ENCODE peak calls at places on chromosomes 3 and 15, in five cellular contexts. C, A, T, G and H are unnamed samples.

GRCh38 chr3:14636496-14637087 is 15.0 kb upstream of the CCDC174 start:
- DNase-seq in T (no peak), A (no peak), C (no peak), G (no peak), H (no peak)

GRCh38 chr3:87627316-87627715 is 350.9 kb upstream of the POU1F1 start:
- DNase-seq in A (no peak), C (no peak), G (no peak), T (no peak), H (no peak)

GRCh38 chr3:49158108-49158709 is 7.9 kb downstream of the CCDC71 start:
- DNase-seq in A (peak), C (peak), T (peak), G (peak), H (peak)

GRCh38 chr15:59997070-59997701 is 6.9 kb upstream of the FOXB1 start:
- DNase-seq in T (peak), C (no peak), G (peak), A (no peak), H (no peak)

GRCh38 chr15:66883322-66883911 is 181.4 kb downstream of the SMAD6 start:
- DNase-seq in A (no peak), G (peak), T (peak), C (peak), H (peak)

GRCh38 chr3:139457066-139457465 is 19.2 kb downstream of the RBP2 start:
- DNase-seq in G (no peak), A (no peak), T (no peak), C (no peak), H (no peak)

GRCh38 chr15:100898661-100899462 is 19.2 kb downstream of the ALDH1A3 start:
- DNase-seq in G (no peak), C (no peak), A (no peak), T (no peak), H (no peak)

GRCh38 chr15:45377630-45378148 is 655 bp downstream of the GATM start:
- DNase-seq in A (no peak), T (peak), G (no peak), C (no peak), H (no peak)

GRCh38 chr3:61997112-61997511 is 376.2 kb downstream of the FEZF2 start:
- DNase-seq in C (no peak), G (no peak), A (no peak), T (no peak), H (no peak)

GRCh38 chr15:98626153-98626552 is 22.2 kb upstream of the IGF1R start:
- DNase-seq in A (no peak), G (no peak), C (no peak), T (peak), H (no peak)

GRCh38 chr3:44468572-44469520 is 8.6 kb downstream of the ZNF445 start:
- DNase-seq in G (peak), T (peak), A (no peak), C (no peak), H (peak)

GRCh38 chr3:194691481-194692281 is 6.0 kb downstream of the FAM43A start:
- DNase-seq in G (no peak), C (no peak), A (peak), T (no peak), H (no peak)

GRCh38 chr15:51405646-51406194 is 64.3 kb downstream of the GLDN start:
- DNase-seq in G (no peak), A (no peak), C (no peak), T (peak), H (no peak)

GRCh38 chr3:24495334-24495994 is 814 bp upstream of the THRB start:
- DNase-seq in A (no peak), C (peak), T (no peak), G (peak), H (peak)

GRCh38 chr3:10655131-10655530 is 149.7 kb upstream of the ATP2B2 start:
- DNase-seq in T (no peak), G (no peak), C (no peak), A (no peak), H (no peak)

GRCh38 chr3:31159331-31160039 is 265.0 kb upstream of the GADL1 start:
- DNase-seq in C (no peak), T (no peak), A (no peak), G (no peak), H (no peak)

GRCh38 chr3:136343873-136344281 is 93.7 kb downstream of the PCCB start:
- DNase-seq in A (no peak), T (no peak), C (peak), G (peak), H (no peak)

GRCh38 chr3:100852882-100853281 is 140.3 kb downstream of the ABI3BP start:
- DNase-seq in G (no peak), T (no peak), C (no peak), A (no peak), H (no peak)

GRCh38 chr3:43490640-43491185 is 131.1 kb downstream of the ANO10 start:
- DNase-seq in T (no peak), C (no peak), A (no peak), G (no peak), H (no peak)

GRCh38 chr3:43727930-43728329 is 37.2 kb downstream of the ABHD5 start:
- DNase-seq in C (no peak), T (no peak), G (no peak), A (no peak), H (no peak)

GRCh38 chr3:171940250-171940649 is 97.1 kb downstream of the TMEM212 start:
- DNase-seq in A (no peak), T (no peak), C (no peak), G (no peak), H (no peak)

GRCh38 chr15:32838820-32839219 is 121.0 kb downstream of the GREM1 start:
- DNase-seq in G (no peak), T (no peak), A (no peak), C (peak), H (no peak)

GRCh38 chr3:94185753-94186152 is 122.9 kb downstream of the NSUN3 start:
- DNase-seq in G (no peak), T (no peak), A (no peak), C (no peak), H (no peak)

GRCh38 chr3:178325330-178325729 is 210.9 kb upstream of the KCNMB2 start:
- DNase-seq in G (no peak), A (no peak), C (no peak), T (no peak), H (no peak)

GRCh38 chr15:68235022-68235421 is 5.5 kb upstream of the CLN6 start:
- DNase-seq in T (peak), A (no peak), C (no peak), G (no peak), H (no peak)

GRCh38 chr15:50740955-50741354 is 24.6 kb downstream of the SPPL2A start:
- DNase-seq in C (no peak), T (no peak), G (no peak), A (no peak), H (no peak)

GRCh38 chr3:127387119-127387518 is 99.3 kb upstream of the PRR20G start:
- DNase-seq in T (no peak), A (no peak), C (no peak), G (no peak), H (no peak)
- TF ChIP-seq ZNF274 in T (no peak), A (no peak), C (no peak), G (no peak), H (no peak)

DNA sequence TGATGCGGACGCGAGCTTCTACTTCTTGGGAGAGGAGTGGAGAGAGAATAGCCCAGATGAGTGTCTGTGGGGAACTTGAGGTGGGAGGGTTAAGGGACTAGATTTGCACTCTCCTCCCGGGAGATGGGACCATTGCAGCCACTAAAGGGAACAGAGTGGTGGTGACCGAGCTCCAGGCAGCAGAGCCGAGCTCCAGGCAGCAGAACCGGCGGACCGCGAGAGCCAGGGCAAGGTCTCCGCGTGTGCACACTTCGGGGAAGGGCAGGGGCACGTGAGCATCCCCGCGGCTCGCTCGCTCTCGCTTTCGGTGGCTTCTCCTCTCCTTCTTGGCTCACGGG is 1.1 kb downstream of the IGDCC3 start:
- DNase-seq in G (no peak), C (no peak), A (no peak), T (no peak), H (no peak)
- TF ChIP-seq ATF3 in G (no peak), C (no peak), A (no peak), T (no peak), H (no peak)

GRCh38 chr3:40143283-40144090 is 166.0 kb upstream of the EIF1B start:
- DNase-seq in G (no peak), C (no peak), A (no peak), T (no peak), H (no peak)

DNA sequence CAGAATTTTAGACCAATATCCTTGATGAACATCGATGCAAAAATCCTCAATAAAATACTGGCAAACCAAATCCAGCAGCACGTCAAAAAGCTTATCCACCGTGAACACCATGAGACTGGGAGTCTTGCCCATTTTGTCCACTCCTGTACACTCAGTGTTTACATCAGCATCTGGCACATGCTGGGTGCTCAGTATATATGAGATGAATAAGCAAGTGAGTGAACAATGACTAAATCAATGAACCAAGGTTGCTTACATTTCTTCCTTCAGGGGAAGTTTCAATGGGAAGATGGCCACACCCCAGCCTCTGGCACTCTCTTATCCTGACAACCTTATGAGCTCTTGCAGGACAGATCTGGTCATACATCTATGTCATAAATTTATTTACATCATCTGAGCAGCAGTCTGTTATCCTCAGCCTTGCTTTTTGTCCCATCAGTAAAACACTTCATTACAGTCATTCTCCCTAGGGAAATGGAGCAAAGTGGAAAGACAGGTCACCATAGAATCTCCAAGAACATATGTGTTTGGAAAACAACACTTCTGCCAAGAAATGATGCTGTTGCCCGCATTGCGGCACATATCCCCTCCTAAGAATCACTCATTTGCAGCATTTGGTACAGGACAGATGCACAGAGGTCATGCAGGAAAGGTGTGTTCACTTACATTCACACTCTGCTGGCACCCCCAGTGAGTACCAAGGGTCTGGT is 171.8 kb upstream of the EIF1B start:
- DNase-seq in T (no peak), G (no peak), C (no peak), A (no peak), H (no peak)
- H3K9ac ChIP-seq in T (no peak), G (no peak), C (no peak), A (no peak), H (no peak)

GRCh38 chr3:159884661-159885402 is 103.8 kb upstream of the IL12A start:
- DNase-seq in G (peak), C (peak), A (no peak), T (no peak), H (no peak)
- TF ChIP-seq ZNF274 in G (no peak), C (no peak), A (no peak), T (no peak), H (no peak)

GRCh38 chr15:70956196-70956595 is 63.6 kb downstream of the LRRC49 start:
- DNase-seq in A (no peak), G (no peak), T (no peak), C (no peak), H (no peak)

GRCh38 chr15:70954176-70954575 is 61.5 kb downstream of the LRRC49 start:
- DNase-seq in T (no peak), A (no peak), G (no peak), C (no peak), H (no peak)

GRCh38 chr15:70956596-70956995 is 64.0 kb downstream of the LRRC49 start:
- DNase-seq in G (no peak), C (no peak), T (no peak), A (no peak), H (no peak)

GRCh38 chr15:70955151-70955550 is 62.5 kb downstream of the LRRC49 start:
- DNase-seq in C (no peak), T (no peak), A (no peak), G (no peak), H (no peak)

DNA sequence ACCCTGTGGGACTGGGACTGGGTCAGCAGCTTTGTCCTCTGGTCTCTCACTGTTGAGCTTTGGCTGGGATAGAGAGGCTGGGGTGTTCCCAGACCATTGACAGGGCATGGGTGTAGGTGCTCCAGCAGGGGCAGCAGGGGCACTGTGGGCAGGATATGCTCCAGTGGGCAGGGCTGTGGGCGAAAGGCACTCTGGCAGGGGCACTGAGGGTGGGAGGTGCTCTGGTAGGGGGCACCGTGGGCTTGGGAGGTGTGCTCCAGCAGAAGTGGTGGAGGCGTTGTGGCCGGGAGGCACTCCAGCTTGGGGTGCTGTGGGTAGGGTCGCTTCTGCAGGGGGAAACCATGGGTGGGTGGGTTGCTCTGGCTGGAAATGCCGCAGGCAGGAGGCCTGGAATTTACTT is 62.1 kb downstream of the LRRC49 start:
- DNase-seq in T (no peak), C (no peak), A (no peak), G (no peak), H (no peak)
- TF ChIP-seq ATF3 in T (no peak), C (no peak), A (no peak), G (no peak), H (no peak)

GRCh38 chr3:99504258-99504657 is 134.1 kb upstream of the COL8A1 start:
- DNase-seq in G (no peak), T (no peak), C (peak), A (no peak), H (no peak)

GRCh38 chr3:99505200-99505599 is 133.2 kb upstream of the COL8A1 start:
- DNase-seq in G (no peak), A (no peak), C (no peak), T (no peak), H (no peak)

GRCh38 chr3:99502871-99503270 is 135.5 kb upstream of the COL8A1 start:
- DNase-seq in C (no peak), T (no peak), A (no peak), G (no peak), H (no peak)

GRCh38 chr3:99505646-99506269 is 132.6 kb upstream of the COL8A1 start:
- DNase-seq in T (no peak), A (peak), C (no peak), G (no peak), H (no peak)

DNA sequence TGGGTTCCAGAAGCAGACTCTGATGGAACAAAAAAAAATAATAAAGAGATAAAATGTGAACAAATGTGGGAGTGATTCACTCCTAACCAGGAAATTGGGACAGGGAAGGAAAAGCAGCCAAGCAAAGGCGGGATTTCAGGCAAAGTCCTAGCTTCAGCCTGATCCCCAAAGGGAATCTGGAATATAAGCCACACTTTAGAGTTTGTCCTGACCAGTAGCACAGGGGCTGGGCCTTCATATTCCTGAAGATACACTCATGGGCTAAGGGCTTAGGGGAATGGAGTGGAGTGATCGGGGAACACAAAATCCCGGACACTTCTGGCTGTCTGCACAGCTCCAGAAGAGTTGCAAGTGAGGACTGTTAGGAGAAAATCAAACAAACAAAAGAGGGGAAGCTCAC is 135.0 kb upstream of the COL8A1 start:
- DNase-seq in A (no peak), T (no peak), C (no peak), G (no peak), H (no peak)
- H3K9ac ChIP-seq in A (no peak), T (no peak), C (no peak), G (no peak), H (no peak)

DNA sequence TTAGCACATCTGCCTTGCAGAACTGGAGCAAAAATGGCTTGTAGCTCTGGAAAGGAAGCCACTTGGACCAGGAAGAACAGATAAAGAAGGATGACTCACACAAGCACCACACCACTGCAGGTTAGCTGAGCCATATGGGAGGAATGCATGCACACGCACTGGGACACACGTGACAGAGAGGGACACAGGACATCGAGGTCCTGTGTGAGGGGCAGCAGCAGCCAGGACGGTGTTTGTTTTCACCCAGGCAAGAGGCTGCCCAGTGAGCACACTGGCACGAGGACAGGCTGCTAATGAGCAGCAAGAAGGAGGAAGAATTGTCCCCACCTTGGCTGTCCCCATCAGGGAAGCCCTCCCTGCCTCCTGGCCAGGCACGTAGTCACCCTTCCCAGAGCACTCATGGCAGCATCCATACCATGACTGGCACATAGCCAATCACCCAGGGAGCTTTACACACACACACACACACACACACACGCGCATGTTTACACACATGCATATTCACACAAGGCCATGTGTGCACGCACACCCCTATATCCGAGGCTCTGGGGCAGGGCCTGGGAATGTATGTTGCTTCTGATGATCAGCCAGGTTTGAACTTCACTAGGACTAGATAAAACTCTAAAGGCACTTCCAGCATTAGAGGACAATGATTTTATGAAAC is 24.0 kb upstream of the SPTBN5 start:
- DNase-seq in C (no peak), T (no peak), G (peak), A (no peak), H (peak)
- TF ChIP-seq ZNF274 in C (no peak), T (no peak), G (no peak), A (no peak), H (no peak)

DNA sequence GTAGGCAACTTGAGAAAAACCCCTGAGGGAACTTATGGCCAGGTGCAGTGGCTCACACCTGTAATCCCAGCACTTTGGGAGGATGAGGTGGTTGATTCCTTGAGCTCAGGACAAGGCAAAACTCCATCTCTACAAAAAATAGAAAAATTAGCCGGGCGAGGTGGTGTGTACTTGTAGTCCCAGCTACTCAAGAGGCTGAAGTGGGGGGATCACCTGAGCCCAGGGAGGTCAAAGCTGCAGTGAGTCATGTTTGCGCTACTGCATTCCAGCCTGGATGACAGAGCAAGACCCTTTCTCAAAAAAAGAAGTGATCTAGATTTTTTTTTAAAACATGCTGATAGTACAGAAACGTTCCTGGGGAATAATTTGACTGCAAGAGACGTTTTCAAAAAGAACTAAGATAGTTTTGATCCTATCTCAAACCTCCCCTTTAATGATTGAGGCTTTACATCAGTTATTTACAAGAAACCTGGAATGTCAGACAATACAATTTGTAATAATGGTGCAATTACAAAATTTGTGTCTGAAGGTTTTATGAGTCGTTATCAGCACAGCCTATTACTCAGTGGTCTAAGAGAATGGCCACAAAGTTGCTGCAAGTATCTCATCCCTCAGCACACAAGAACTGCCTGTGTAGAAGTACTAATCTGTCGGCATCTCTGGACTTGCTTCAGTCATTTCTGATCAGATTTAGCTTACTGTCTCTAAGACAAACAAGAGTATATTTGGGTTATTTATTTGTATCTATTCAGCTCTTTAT is 32.2 kb upstream of the KLHL25 start:
- DNase-seq in T (no peak), C (no peak), A (no peak), G (no peak), H (no peak)
- TF ChIP-seq ATF3 in T (no peak), C (no peak), A (no peak), G (no peak), H (no peak)

GRCh38 chr3:40972350-40972749 is 227.0 kb upstream of the CTNNB1 start:
- DNase-seq in C (no peak), G (no peak), A (no peak), T (no peak), H (no peak)
- H3K9ac ChIP-seq in C (no peak), G (no peak), A (no peak), T (no peak), H (no peak)

GRCh38 chr3:41274944-41275668 is 75.8 kb downstream of the CTNNB1 start:
- DNase-seq in A (no peak), G (no peak), T (no peak), C (peak), H (no peak)
- TF ChIP-seq ZNF274 in A (no peak), G (no peak), T (no peak), C (no peak), H (no peak)